ENCODE peak calls at places on chromosomes 16 and 17, in eight cellular contexts. D, R, G, C, B, P, A and W are unnamed samples.

GRCh38 chr16:71808593-71809449 is at the start of gene AP1G1:
- DNase-seq in D (peak), R (peak), G (peak), C (peak), B (peak), P (peak), A (peak), W (peak)

GRCh38 chr16:79013004-79013403 is 587.5 kb downstream of the MAF start:
- DNase-seq in D (no peak), R (no peak), G (no peak), C (no peak), B (no peak), P (no peak), A (no peak), W (no peak)

GRCh38 chr17:3645310-3645709 is 8.8 kb downstream of the CTNS start:
- DNase-seq in D (no peak), R (no peak), G (no peak), C (no peak), B (no peak), P (no peak), A (no peak), W (no peak)

GRCh38 chr16:89805136-89805905 is 11.1 kb downstream of the FANCA start:
- DNase-seq in D (peak), R (no peak), G (peak), C (no peak), B (no peak), P (no peak), A (peak), W (no peak)

GRCh38 chr16:50467943-50468748 is 80.0 kb upstream of the NKD1 start:
- DNase-seq in D (peak), R (peak), G (no peak), C (no peak), B (no peak), P (peak), A (peak), W (no peak)

GRCh38 chr16:17133851-17134250 is 336.9 kb downstream of the XYLT1 start:
- DNase-seq in D (no peak), R (no peak), G (no peak), C (no peak), B (no peak), P (no peak), A (no peak), W (no peak)

GRCh38 chr17:56752263-56752662 is 81.5 kb downstream of the C17orf67 start:
- DNase-seq in D (no peak), R (no peak), G (peak), C (no peak), B (no peak), P (no peak), A (peak), W (no peak)

GRCh38 chr16:591892-592517 is 2.1 kb downstream of the RAB40C start:
- DNase-seq in D (peak), R (no peak), G (no peak), C (peak), B (no peak), P (no peak), A (no peak), W (no peak)

GRCh38 chr16:3846087-3846486 is 34.4 kb downstream of the CREBBP start:
- DNase-seq in D (no peak), R (no peak), G (no peak), C (no peak), B (no peak), P (no peak), A (no peak), W (no peak)

GRCh38 chr17:55301521-55302406 is 37.0 kb downstream of the HLF start:
- DNase-seq in D (no peak), R (peak), G (no peak), C (no peak), B (no peak), P (no peak), A (peak), W (no peak)

GRCh38 chr16:78630102-78630501 is 530.6 kb downstream of the WWOX start:
- DNase-seq in D (no peak), R (no peak), G (no peak), C (no peak), B (no peak), P (no peak), A (no peak), W (no peak)

DNA sequence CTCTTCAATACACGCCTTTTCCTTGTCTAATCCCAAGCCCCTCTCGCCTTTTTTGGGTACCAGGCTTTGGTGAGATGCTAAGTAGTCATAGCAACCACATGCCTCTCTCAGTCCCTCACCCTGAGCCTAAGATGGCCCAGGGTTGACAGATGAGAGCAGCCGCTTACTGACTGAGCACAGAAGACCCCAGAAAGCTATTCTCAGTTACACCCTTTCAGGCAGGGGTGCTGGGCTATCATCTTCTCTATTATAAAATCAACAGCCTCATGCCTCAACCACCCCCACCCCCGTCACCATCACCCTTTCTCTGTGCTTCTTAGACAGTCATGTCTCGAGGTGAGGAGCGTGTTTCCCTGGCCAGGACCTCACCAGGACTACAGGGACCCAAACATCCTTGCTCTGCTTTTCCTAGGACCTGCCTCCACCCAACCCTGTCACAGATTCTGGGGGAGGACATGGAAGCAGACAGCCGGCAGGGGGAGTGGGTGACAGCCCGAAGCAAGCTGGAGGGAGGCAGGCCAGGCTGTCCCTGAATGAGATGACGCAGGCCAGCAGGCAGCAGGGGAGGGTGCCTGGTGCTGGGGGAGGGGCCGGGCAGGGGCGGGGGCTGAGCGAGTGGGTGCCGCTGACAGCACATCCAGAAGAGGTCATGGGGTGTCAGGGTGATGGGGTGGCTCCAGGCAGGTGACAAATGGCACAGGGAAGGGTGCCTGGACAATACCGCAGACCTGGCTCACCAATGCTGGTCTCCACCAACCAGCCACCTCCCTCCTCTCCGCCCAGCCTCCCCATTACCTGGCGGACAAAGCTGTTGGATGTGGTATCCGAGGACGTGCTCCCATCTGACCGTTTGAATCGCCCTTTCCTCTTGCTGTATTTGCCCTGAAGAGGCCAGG is 3.1 kb downstream of the CACNB1 start:
- DNase-seq in D (peak), R (peak), G (peak), C (no peak), B (peak), P (peak), A (peak), W (peak)
- H3K27ac ChIP-seq in D (no peak), R (no peak), G (no peak), C (peak), B (peak), P (no peak), A (peak), W (peak)

DNA sequence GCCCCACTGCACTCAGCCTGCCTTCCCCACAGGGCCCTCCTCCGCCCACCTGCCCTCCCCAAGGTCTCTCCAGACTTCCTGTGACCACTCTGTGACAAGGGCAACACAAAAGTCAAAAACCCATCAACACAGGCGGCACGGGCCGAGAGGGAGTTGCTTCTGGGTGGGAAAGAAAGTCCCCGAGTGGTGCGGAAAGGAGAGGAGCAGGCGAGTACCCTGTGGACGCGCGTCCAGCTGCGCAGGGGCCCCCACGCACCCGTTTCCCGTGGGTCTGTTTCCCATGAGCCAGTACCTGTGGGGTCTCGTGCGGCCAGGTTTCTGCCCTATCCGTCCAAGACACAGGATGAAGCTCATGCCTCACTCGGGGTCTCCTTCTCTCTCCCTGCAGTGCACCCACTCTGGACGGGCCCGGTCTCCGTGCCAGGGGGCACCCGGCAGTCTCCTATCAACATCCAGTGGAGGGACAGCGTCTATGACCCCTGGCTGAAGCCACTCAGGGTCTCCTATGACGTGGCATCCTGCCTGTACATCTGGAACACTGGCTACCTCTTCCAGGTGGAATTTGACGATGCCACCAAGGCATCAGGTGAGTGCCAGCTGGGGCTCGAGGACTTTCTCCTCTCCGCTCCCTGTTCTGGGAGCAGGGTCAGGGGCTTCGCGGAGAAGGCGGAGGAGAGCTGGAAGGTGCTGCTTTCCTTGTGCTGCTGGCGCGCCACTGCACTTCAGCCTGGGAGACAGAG is 12.2 kb downstream of the CD2BP2 start:
- DNase-seq in D (no peak), R (no peak), G (no peak), C (no peak), B (no peak), P (peak), A (no peak), W (no peak)
- H3K27ac ChIP-seq in D (no peak), R (no peak), G (no peak), C (no peak), B (no peak), P (no peak), A (no peak), W (no peak)

GRCh38 chr17:81066072-81066471 is 31.1 kb downstream of the BAIAP2 start:
- DNase-seq in D (peak), R (peak), G (no peak), C (no peak), B (no peak), P (no peak), A (peak), W (no peak)

GRCh38 chr17:81065500-81065899 is 30.5 kb downstream of the BAIAP2 start:
- DNase-seq in D (no peak), R (no peak), G (no peak), C (no peak), B (no peak), P (no peak), A (no peak), W (no peak)

GRCh38 chr17:81064746-81065475 is 30.0 kb downstream of the BAIAP2 start:
- DNase-seq in D (no peak), R (no peak), G (no peak), C (no peak), B (no peak), P (no peak), A (peak), W (no peak)

GRCh38 chr17:81062014-81062413 is 27.1 kb downstream of the BAIAP2 start:
- DNase-seq in D (no peak), R (no peak), G (no peak), C (no peak), B (no peak), P (no peak), A (no peak), W (no peak)

GRCh38 chr17:81063488-81064093 is 28.6 kb downstream of the BAIAP2 start:
- DNase-seq in D (no peak), R (no peak), G (no peak), C (no peak), B (no peak), P (no peak), A (no peak), W (no peak)
- H3K27ac ChIP-seq in D (no peak), R (no peak), G (no peak), C (peak), B (no peak), P (peak), A (no peak), W (peak)

GRCh38 chr17:43366809-43367587 is 31.8 kb upstream of the ARL4D start:
- DNase-seq in D (no peak), R (no peak), G (no peak), C (no peak), B (peak), P (no peak), A (peak), W (no peak)
- H3K27ac ChIP-seq in D (peak), R (peak), G (no peak), C (peak), B (peak), P (peak), A (peak), W (peak)